ENCODE peak calls at places on chromosomes 13 and 19, in six cellular contexts. R is transverse colon, N is fibroblast of lung, B is ovary, D is hepatocyte, Z is heart right ventricle. X is an unnamed sample.

GRCh38 chr13:49428041-49428763 is 15.7 kb downstream of the CAB39L start:
- DNase-seq in R (no peak), N (no peak), B (no peak), D (no peak), Z (no peak), X (no peak)

GRCh38 chr13:98332222-98332621 is 155.2 kb upstream of the RNF113B start:
- DNase-seq in R (no peak), N (no peak), B (no peak), D (no peak), Z (no peak), X (no peak)

GRCh38 chr19:7534531-7534980 is 961 bp upstream of the PNPLA6 start:
- DNase-seq in R (peak; percentile 61), N (peak; percentile 88), B (peak; percentile 64), D (peak; percentile 85), Z (peak; percentile 73), X (peak; percentile 78)

GRCh38 chr19:14409157-14410053 is 9.7 kb downstream of the DDX39A start:
- DNase-seq in R (no peak), N (no peak), B (no peak), D (no peak), Z (no peak), X (no peak)

GRCh38 chr13:69704311-69704710 is 403.3 kb upstream of the ATXN8OS start:
- DNase-seq in R (no peak), N (peak; percentile 82), B (no peak), D (no peak), Z (no peak), X (no peak)

GRCh38 chr13:99265162-99265822 is 7.1 kb upstream of the GPR18 start:
- DNase-seq in R (no peak), N (no peak), B (no peak), D (no peak), Z (no peak), X (no peak)

GRCh38 chr13:94073006-94073744 is 406.3 kb downstream of the DCT start:
- DNase-seq in R (no peak), N (peak; percentile 96), B (no peak), D (no peak), Z (no peak), X (no peak)

GRCh38 chr19:45791744-45792481 is 732 bp downstream of the DMWD start:
- DNase-seq in R (no peak), N (no peak), B (no peak), D (no peak), Z (no peak), X (no peak)

GRCh38 chr19:40609561-40610395 is 8.6 kb downstream of the LTBP4 start:
- DNase-seq in R (peak; percentile 97), N (peak; percentile 71), B (peak; percentile 71), D (peak; percentile 87), Z (peak; percentile 94), X (peak; percentile 95)

GRCh38 chr13:39410089-39410901 is 192.7 kb downstream of the LHFPL6 start:
- DNase-seq in R (no peak), N (peak; percentile 77), B (no peak), D (no peak), Z (no peak), X (no peak)

GRCh38 chr13:95948646-95949045 is 104.6 kb downstream of the UGGT2 start:
- DNase-seq in R (no peak), N (peak; percentile 39), B (no peak), D (no peak), Z (no peak), X (no peak)

GRCh38 chr13:85386424-85386823 is 412.8 kb downstream of the SLITRK6 start:
- DNase-seq in R (no peak), N (peak; percentile 8), B (no peak), D (no peak), Z (no peak), X (no peak)

GRCh38 chr13:39776439-39776838 is 121.0 kb downstream of the COG6 start:
- DNase-seq in R (no peak), N (peak; percentile 97), B (no peak), D (no peak), Z (no peak), X (no peak)

GRCh38 chr13:110498327-110498726 is 63.2 kb downstream of the RAB20 start:
- DNase-seq in R (no peak), N (peak; percentile 17), B (no peak), D (no peak), Z (no peak), X (no peak)

GRCh38 chr13:30373727-30374126 is 48.6 kb upstream of the UBE2L5 start:
- DNase-seq in R (peak; percentile 66), N (no peak), B (no peak), D (no peak), Z (no peak), X (no peak)

GRCh38 chr19:7969560-7969949 is 26.1 kb upstream of the TIMM44 start:
- DNase-seq in R (no peak), N (no peak), B (no peak), D (no peak), Z (no peak), X (peak; percentile 1)

GRCh38 chr19:55467236-55468053 is 2.9 kb upstream of the C19orf85 start:
- DNase-seq in R (peak; percentile 75), N (peak; percentile 41), B (peak; percentile 80), D (peak; percentile 76), Z (peak; percentile 57), X (peak; percentile 92)

GRCh38 chr19:46115396-46116109 is 8.9 kb downstream of the IGFL3 start:
- DNase-seq in R (no peak), N (peak; percentile 94), B (no peak), D (peak; percentile 27), Z (no peak), X (no peak)

GRCh38 chr13:37811441-37811840 is 58.1 kb downstream of the TRPC4 start:
- DNase-seq in R (no peak), N (peak; percentile 79), B (no peak), D (no peak), Z (no peak), X (no peak)

GRCh38 chr13:88919970-88920628 is 1248.9 kb downstream of the SLITRK5 start:
- DNase-seq in R (no peak), N (no peak), B (no peak), D (no peak), Z (no peak), X (no peak)

GRCh38 chr13:76048126-76048525 is 412.0 kb downstream of the LMO7 start:
- DNase-seq in R (no peak), N (no peak), B (no peak), D (no peak), Z (no peak), X (no peak)

GRCh38 chr19:28519950-28520861 is 692.7 kb downstream of the UQCRFS1 start:
- DNase-seq in R (no peak), N (peak; percentile 72), B (no peak), D (no peak), Z (no peak), X (no peak)

GRCh38 chr13:36919206-36919832 is 719 bp downstream of the SMAD9 start:
- DNase-seq in R (peak; percentile 28), N (peak; percentile 37), B (peak; percentile 54), D (peak; percentile 71), Z (peak; percentile 29), X (peak; percentile 86)

GRCh38 chr13:110251227-110251791 is 55.6 kb downstream of the COL4A1 start:
- DNase-seq in R (no peak), N (no peak), B (no peak), D (no peak), Z (no peak), X (peak; percentile 63)

DNA sequence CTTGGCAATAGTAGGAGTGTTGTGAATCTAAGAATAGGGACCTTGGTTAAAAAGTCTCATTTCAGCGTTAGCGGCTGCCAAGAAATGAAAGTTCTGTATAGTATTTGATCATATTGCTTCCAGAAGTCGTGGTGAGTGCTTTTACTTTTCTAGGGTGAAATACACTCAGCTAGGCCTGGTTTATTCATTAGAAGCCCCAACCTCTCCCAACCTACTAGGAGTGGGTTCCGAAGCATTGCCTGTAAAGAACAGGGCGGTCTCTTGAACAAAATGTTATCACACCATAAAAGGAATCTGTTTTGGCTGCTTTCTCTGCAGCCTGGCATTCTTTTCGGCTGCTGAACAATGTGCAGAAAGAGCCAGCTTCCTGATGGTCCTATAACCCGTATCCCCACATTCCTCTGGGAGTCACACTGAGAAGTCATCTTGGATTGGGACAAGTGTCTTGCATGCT is 102.8 kb downstream of the LRCH1 start:
- DNase-seq in R (no peak), N (peak; percentile 42), B (no peak), D (no peak), Z (no peak), X (no peak)
- H3K27ac ChIP-seq in R (peak overlapping the region; percentile 74), N (peak overlapping the region; percentile 23), B (peak overlapping the region; percentile 12), D (peak overlapping the region; percentile 58), Z (peak overlapping the region; percentile 73), X (peak overlapping the region; percentile 42)

DNA sequence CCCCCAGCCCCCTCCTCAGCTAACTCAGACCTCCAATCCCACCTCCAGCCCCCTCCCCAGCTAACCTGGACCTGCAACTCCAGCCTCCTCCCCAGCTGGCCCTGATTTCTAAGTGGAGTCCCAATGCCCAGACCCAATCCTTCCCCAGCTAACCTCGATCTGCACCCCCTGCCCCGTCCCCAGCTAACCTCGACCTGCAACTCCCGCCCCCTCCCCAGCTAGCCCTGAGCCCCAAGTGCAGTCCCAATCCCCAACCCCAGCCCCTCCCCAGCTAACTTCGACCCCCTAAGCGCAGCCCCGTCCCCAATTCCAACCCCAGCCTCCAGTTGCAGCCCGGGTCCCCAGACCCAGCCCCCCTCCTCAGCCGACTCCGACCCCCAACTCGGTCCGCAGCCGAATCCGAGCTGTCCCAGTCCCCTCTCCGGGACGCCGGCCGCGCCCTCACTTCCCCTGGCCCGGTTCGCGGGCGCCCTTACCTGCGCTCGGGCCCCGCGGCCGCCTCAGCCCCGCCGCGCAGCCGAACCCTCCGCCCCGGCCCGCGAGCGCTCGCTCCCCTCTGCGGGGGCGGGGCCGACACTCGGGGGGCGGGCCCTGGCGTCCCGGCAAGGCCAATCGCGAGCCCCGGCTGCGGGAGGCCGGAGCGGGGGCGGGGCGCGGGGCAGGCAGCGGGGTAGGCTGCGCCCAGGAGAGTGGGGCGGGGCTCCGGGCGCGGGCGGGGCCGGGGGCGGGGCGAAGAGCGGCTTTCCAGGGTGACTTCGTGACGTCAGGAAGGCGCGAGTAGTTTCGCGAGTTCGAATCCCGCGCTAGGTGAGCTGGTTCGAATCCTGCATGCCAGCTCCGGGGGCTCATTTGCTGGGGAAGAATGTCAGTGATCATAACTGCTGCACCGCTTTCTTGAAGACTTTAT is at the start of gene GNG7:
- DNase-seq in R (peak; percentile 96), N (peak; percentile 59), B (peak; percentile 97), D (peak; percentile 96), Z (peak; percentile 90), X (peak; percentile 98)
- H3K4me3 ChIP-seq in R (peak within 1 kb of the TSS; percentile 70), N (no peak within 1 kb of the TSS), B (peak within 1 kb of the TSS; percentile 65), D (peak within 1 kb of the TSS; percentile 87), Z (peak within 1 kb of the TSS; percentile 55), X (peak within 1 kb of the TSS; percentile 82)

DNA sequence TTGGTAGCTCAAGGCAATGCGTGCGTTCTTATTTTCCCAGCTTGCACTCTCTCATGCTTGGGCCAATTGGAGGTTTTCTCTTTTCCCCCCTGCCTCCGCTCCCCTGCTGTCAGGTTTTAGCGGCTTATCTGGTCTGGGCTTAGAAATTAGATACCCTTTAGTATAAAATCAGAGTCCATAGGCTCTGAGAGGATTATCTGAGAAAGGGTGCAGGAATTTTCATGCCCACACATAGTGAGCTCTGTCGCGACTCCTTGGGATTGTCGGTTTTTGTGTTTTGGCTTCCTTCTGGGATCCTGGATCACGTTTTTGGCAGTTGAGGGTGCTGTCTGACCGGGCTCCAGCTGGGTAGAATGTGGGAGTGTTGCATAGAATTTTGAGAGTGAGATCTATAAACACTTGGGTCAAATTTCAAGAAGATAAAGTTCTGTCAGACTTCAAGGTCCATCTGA is 12.4 kb downstream of the CHAF1A start:
- DNase-seq in R (no peak), N (peak; percentile 12), B (no peak), D (no peak), Z (no peak), X (no peak)
- H3K27ac ChIP-seq in R (no peak overlapping the region), N (peak overlapping the region; percentile 40), B (no peak overlapping the region), D (peak overlapping the region; percentile 50), Z (no peak overlapping the region), X (no peak overlapping the region)

GRCh38 chr19:18086590-18087138 is at the start of gene IL12RB1:
- DNase-seq in R (peak; percentile 47), N (no peak), B (no peak), D (no peak), Z (no peak), X (no peak)
- H3K4me3 ChIP-seq in R (peak within 1 kb of the TSS; percentile 24), N (peak within 1 kb of the TSS; percentile 18), B (no peak within 1 kb of the TSS), D (no peak within 1 kb of the TSS), Z (peak within 1 kb of the TSS; percentile 30), X (peak within 1 kb of the TSS; percentile 9)

GRCh38 chr13:79508224-79508961 is 27.4 kb downstream of the NDFIP2 start:
- DNase-seq in R (no peak), N (no peak), B (no peak), D (no peak), Z (no peak), X (no peak)
- H3K27ac ChIP-seq in R (no peak overlapping the region), N (no peak overlapping the region), B (no peak overlapping the region), D (no peak overlapping the region), Z (no peak overlapping the region), X (no peak overlapping the region)